ENCODE peak calls at places on chromosomes 7 and 10, in eight cellular contexts. H is heart right ventricle, I is mucosa of descending colon, C is HCT116, A is body of pancreas, F is heart left ventricle, P is lung, J is HepG2. W is an unnamed sample.

GRCh38 chr10:92082583-92083280 is 159.2 kb downstream of the BTAF1 start:
- ATAC-seq in H (no peak), I (no peak), C (no peak), A (no peak), F (no peak), P (peak), J (peak), W (peak)

GRCh38 chr10:117391436-117392205 is 16.4 kb upstream of the PDZD8 start:
- ATAC-seq in H (peak), I (no peak), C (peak), A (peak), F (peak), P (no peak), J (peak), W (no peak)

GRCh38 chr7:141431143-141431479 is 120.1 kb upstream of the AGK start:
- ATAC-seq in H (no peak), I (no peak), C (no peak), A (no peak), F (no peak), P (no peak), J (no peak), W (no peak)

GRCh38 chr10:31822616-31823318 is 105.9 kb downstream of the ARHGAP12 start:
- ATAC-seq in H (peak), I (no peak), C (no peak), A (no peak), F (peak), P (no peak), J (no peak), W (no peak)

GRCh38 chr7:143504215-143504936 is 26.7 kb downstream of the TAS2R41 start:
- ATAC-seq in H (no peak), I (no peak), C (peak), A (no peak), F (no peak), P (no peak), J (no peak), W (no peak)

GRCh38 chr7:29573594-29573993 is 10.0 kb downstream of the PRR15 start:
- ATAC-seq in H (no peak), I (no peak), C (no peak), A (no peak), F (no peak), P (peak), J (no peak), W (no peak)

GRCh38 chr10:131475043-131475442 is 163.5 kb upstream of the TCERG1L start:
- ATAC-seq in H (no peak), I (no peak), C (no peak), A (no peak), F (no peak), P (no peak), J (no peak), W (no peak)

GRCh38 chr7:154409703-154410311 is 357.6 kb downstream of the DPP6 start:
- ATAC-seq in H (no peak), I (no peak), C (no peak), A (no peak), F (no peak), P (no peak), J (no peak), W (no peak)

GRCh38 chr7:141511370-141512335 is 39.6 kb upstream of the AGK start:
- ATAC-seq in H (peak), I (peak), C (no peak), A (peak), F (peak), P (peak), J (peak), W (no peak)

GRCh38 chr7:83161851-83162401 is 758 bp downstream of the PCLO start:
- ATAC-seq in H (peak), I (peak), C (peak), A (peak), F (no peak), P (no peak), J (no peak), W (peak)

GRCh38 chr7:83060218-83060617 is 102.5 kb downstream of the PCLO start:
- ATAC-seq in H (peak), I (no peak), C (no peak), A (peak), F (peak), P (no peak), J (no peak), W (no peak)

GRCh38 chr10:132417957-132418441 is 21.0 kb downstream of the PWWP2B start:
- ATAC-seq in H (no peak), I (peak), C (no peak), A (no peak), F (no peak), P (peak), J (no peak), W (no peak)

GRCh38 chr7:28132959-28133745 is 47.4 kb downstream of the JAZF1 start:
- ATAC-seq in H (no peak), I (no peak), C (no peak), A (no peak), F (no peak), P (no peak), J (no peak), W (no peak)

GRCh38 chr10:67650558-67650957 is 45.4 kb downstream of the CTNNA3 start:
- ATAC-seq in H (no peak), I (no peak), C (no peak), A (no peak), F (no peak), P (no peak), J (no peak), W (no peak)

GRCh38 chr10:43294241-43294658 is 27.4 kb upstream of the RASGEF1A start:
- ATAC-seq in H (no peak), I (peak), C (no peak), A (no peak), F (no peak), P (no peak), J (no peak), W (no peak)

GRCh38 chr10:118668228-118668952 is 72.9 kb upstream of the PRLHR start:
- ATAC-seq in H (no peak), I (no peak), C (peak), A (no peak), F (no peak), P (no peak), J (peak), W (no peak)

GRCh38 chr10:127563718-127564553 is 14.8 kb downstream of the NPS start:
- ATAC-seq in H (no peak), I (peak), C (peak), A (no peak), F (no peak), P (no peak), J (peak), W (no peak)

GRCh38 chr7:135375908-135376699 is 133.8 kb downstream of the CNOT4 start:
- ATAC-seq in H (no peak), I (no peak), C (no peak), A (no peak), F (no peak), P (no peak), J (no peak), W (no peak)

GRCh38 chr10:1094112-1095057 is 38.2 kb downstream of the WDR37 start:
- ATAC-seq in H (no peak), I (no peak), C (no peak), A (no peak), F (no peak), P (no peak), J (no peak), W (no peak)

GRCh38 chr10:3452234-3452633 is 279.7 kb upstream of the PITRM1 start:
- ATAC-seq in H (peak), I (peak), C (peak), A (peak), F (peak), P (peak), J (no peak), W (peak)

GRCh38 chr7:69516208-69516820 is 82.0 kb upstream of the AUTS2 start:
- ATAC-seq in H (peak), I (no peak), C (no peak), A (no peak), F (peak), P (no peak), J (no peak), W (no peak)

GRCh38 chr10:19819419-19820033 is 3.3 kb downstream of the PLXDC2 start:
- ATAC-seq in H (no peak), I (peak), C (no peak), A (no peak), F (no peak), P (no peak), J (no peak), W (no peak)

GRCh38 chr7:101817031-101817929 is at the start of gene CUX1:
- ATAC-seq in H (no peak), I (peak), C (peak), A (no peak), F (peak), P (no peak), J (peak), W (peak)

GRCh38 chr10:71840177-71840711 is 10.8 kb downstream of the PSAP start:
- ATAC-seq in H (peak), I (peak), C (peak), A (peak), F (peak), P (peak), J (no peak), W (peak)

GRCh38 chr10:71372882-71373495 is 23.7 kb upstream of the CDH23 start:
- ATAC-seq in H (no peak), I (no peak), C (peak), A (no peak), F (no peak), P (no peak), J (no peak), W (no peak)

GRCh38 chr10:317219-317868 is 182.1 kb downstream of the ZMYND11 start:
- ATAC-seq in H (peak), I (peak), C (no peak), A (no peak), F (peak), P (peak), J (no peak), W (peak)

GRCh38 chr10:58064714-58065528 is 202.8 kb downstream of the IPMK start:
- ATAC-seq in H (no peak), I (peak), C (peak), A (peak), F (no peak), P (peak), J (peak), W (no peak)

GRCh38 chr10:74118794-74119193 is 31.8 kb downstream of the AP3M1 start:
- ATAC-seq in H (no peak), I (peak), C (peak), A (no peak), F (peak), P (no peak), J (peak), W (no peak)

GRCh38 chr7:108097703-108098102 is 32.5 kb downstream of the LAMB4 start:
- ATAC-seq in H (no peak), I (no peak), C (peak), A (no peak), F (no peak), P (no peak), J (no peak), W (no peak)

GRCh38 chr10:131981429-131982184 is at the start of gene BNIP3:
- ATAC-seq in H (peak), I (peak), C (peak), A (peak), F (peak), P (peak), J (peak), W (peak)

GRCh38 chr10:110852255-110852896 is 19.4 kb upstream of the PDCD4 start:
- ATAC-seq in H (no peak), I (peak), C (peak), A (peak), F (peak), P (no peak), J (peak), W (no peak)

GRCh38 chr10:52875341-52875740 is 102.8 kb upstream of the MBL2 start:
- ATAC-seq in H (peak), I (no peak), C (no peak), A (no peak), F (peak), P (no peak), J (no peak), W (no peak)

GRCh38 chr10:70530315-70530714 is 51.7 kb downstream of the PALD1 start:
- ATAC-seq in H (no peak), I (no peak), C (no peak), A (no peak), F (no peak), P (no peak), J (no peak), W (no peak)

GRCh38 chr10:73979428-73980407 is 18.2 kb upstream of the VCL start:
- ATAC-seq in H (no peak), I (peak), C (no peak), A (no peak), F (peak), P (no peak), J (no peak), W (peak)

GRCh38 chr10:74153123-74153522 is 2.1 kb downstream of the ADK start:
- ATAC-seq in H (no peak), I (no peak), C (no peak), A (no peak), F (peak), P (no peak), J (no peak), W (no peak)

GRCh38 chr10:114458955-114459354 is 54.7 kb upstream of the AFAP1L2 start:
- ATAC-seq in H (peak), I (peak), C (peak), A (peak), F (peak), P (no peak), J (peak), W (peak)

GRCh38 chr7:73761854-73762658 is 8.0 kb downstream of the CLDN3 start:
- ATAC-seq in H (no peak), I (no peak), C (peak), A (no peak), F (no peak), P (no peak), J (peak), W (no peak)

GRCh38 chr7:157233677-157234076 is 95.0 kb downstream of the UBE3C start:
- ATAC-seq in H (no peak), I (no peak), C (no peak), A (no peak), F (no peak), P (no peak), J (no peak), W (no peak)

DNA sequence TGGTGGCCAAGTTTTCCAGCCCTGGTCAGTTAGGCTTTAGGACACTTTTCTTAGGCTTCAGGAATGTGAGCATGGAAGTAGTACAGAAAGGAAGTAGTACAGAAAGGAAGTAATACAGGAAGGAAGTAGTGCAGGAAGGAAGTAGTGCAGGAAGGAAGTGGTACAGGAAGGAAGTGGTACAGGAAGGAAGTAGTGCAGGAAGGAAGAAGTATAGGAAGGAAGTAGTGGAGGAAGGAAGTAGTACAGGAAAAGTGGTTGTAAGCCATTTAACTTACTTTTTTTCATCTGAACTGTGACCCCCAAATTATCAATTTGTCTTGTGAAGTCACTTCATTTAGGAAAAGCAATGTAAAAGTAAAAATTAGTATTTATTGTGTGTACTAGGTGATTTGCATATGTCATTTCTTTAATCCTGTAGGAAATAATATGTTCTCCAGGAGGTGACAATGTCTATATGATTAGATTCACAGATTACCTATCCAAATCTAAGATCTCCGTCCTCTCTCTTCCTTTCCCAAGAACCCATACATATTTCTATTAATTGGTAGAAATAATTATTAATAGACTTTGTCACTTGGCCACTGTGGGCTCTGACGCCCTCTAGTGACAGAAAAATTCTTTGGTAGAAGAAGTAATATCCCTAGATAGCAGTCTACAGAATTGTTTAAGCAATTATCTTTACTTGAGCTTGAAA is 3.9 kb upstream of the FAS start:
- ATAC-seq in H (no peak), I (no peak), C (no peak), A (no peak), F (no peak), P (no peak), J (no peak), W (no peak)
- TF ChIP-seq CTCF in H (peak), I (no peak), C (peak), A (peak), F (peak), P (peak), J (peak), W (peak)

DNA sequence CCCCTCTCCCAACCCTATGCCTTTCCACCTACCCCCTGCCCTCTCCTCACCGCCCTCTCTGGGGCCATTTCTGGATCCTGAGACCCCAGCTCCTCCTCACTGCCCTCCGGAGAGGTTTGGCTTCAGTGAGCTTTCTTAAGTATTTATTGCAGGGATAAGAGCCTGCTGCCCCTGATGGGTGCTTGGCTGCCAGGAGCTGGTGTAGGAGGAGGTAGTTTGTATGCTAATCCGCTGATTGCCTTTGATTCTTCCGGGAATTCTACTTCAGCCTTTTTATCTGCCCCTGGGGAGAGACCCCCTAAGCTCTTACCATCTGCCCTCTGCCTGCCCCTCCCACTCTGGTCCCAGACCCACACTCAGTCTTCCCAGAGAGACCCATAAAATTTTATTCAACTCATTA is 263.5 kb upstream of the PODXL start:
- ATAC-seq in H (no peak), I (no peak), C (no peak), A (no peak), F (no peak), P (no peak), J (no peak), W (no peak)
- TF ChIP-seq CTCF in H (no peak), I (no peak), C (no peak), A (no peak), F (no peak), P (no peak), J (no peak), W (no peak)

GRCh38 chr10:37754538-37755323 is 102.7 kb downstream of the ZNF248 start:
- ATAC-seq in H (peak), I (peak), C (peak), A (no peak), F (peak), P (peak), J (peak), W (no peak)
- TF ChIP-seq CTCF in H (peak), I (peak), C (peak), A (peak), F (peak), P (no peak), J (peak), W (peak)

GRCh38 chr7:47383696-47384445 is 198.0 kb downstream of the TNS3 start:
- ATAC-seq in H (no peak), I (no peak), C (no peak), A (no peak), F (no peak), P (no peak), J (no peak), W (no peak)

GRCh38 chr7:47381132-47381495 is 200.8 kb downstream of the TNS3 start:
- ATAC-seq in H (no peak), I (no peak), C (no peak), A (no peak), F (no peak), P (no peak), J (peak), W (no peak)

GRCh38 chr7:47384755-47385475 is 197.0 kb downstream of the TNS3 start:
- ATAC-seq in H (no peak), I (no peak), C (no peak), A (no peak), F (no peak), P (no peak), J (no peak), W (no peak)

GRCh38 chr7:47382200-47382599 is 199.7 kb downstream of the TNS3 start:
- ATAC-seq in H (no peak), I (no peak), C (no peak), A (no peak), F (no peak), P (no peak), J (no peak), W (no peak)

GRCh38 chr7:47383064-47383463 is 198.8 kb downstream of the TNS3 start:
- ATAC-seq in H (no peak), I (no peak), C (no peak), A (no peak), F (no peak), P (no peak), J (no peak), W (no peak)
- TF ChIP-seq CTCF in H (no peak), I (no peak), C (no peak), A (no peak), F (no peak), P (no peak), J (no peak), W (no peak)

GRCh38 chr10:23293145-23293724 is 51.4 kb downstream of the C10orf67 start:
- ATAC-seq in H (no peak), I (no peak), C (peak), A (peak), F (no peak), P (no peak), J (peak), W (no peak)
- TF ChIP-seq CTCF in H (peak), I (no peak), C (peak), A (peak), F (peak), P (no peak), J (peak), W (no peak)

GRCh38 chr10:7410800-7411670 is at the start of gene SFMBT2:
- ATAC-seq in H (peak), I (peak), C (no peak), A (peak), F (peak), P (peak), J (peak), W (peak)
- TF ChIP-seq CTCF in H (peak), I (no peak), C (no peak), A (no peak), F (no peak), P (no peak), J (no peak), W (peak)

GRCh38 chr7:20217193-20217948 is at the start of gene MACC1:
- ATAC-seq in H (no peak), I (peak), C (peak), A (peak), F (no peak), P (peak), J (no peak), W (no peak)
- TF ChIP-seq CTCF in H (peak), I (peak), C (peak), A (peak), F (no peak), P (no peak), J (no peak), W (peak)

GRCh38 chr7:149680316-149681025 is 92.9 kb downstream of the ZNF467 start:
- ATAC-seq in H (no peak), I (no peak), C (no peak), A (no peak), F (no peak), P (no peak), J (no peak), W (no peak)
- TF ChIP-seq CTCF in H (no peak), I (no peak), C (no peak), A (no peak), F (no peak), P (no peak), J (no peak), W (no peak)

W was measured in gastroesophageal sphincter.